ENCODE peak calls at places on chromosomes 6 and 20, in five cellular contexts. H is HCT116, J is mesenchymal stem cell, G is astrocyte of the cerebellum, E is SJSA1. C is an unnamed sample.

GRCh38 chr6:48998574-48998973 is 464.5 kb downstream of the MMUT start:
- DNase-seq in H (no peak), J (no peak), G (no peak), E (no peak), C (no peak)

GRCh38 chr20:61895016-61895415 is 170.7 kb downstream of the TAF4 start:
- DNase-seq in H (no peak), J (no peak), G (no peak), E (no peak), C (no peak)

GRCh38 chr6:35044771-35045275 is 96.3 kb downstream of the TCP11 start:
- DNase-seq in H (no peak), J (peak; percentile 34), G (no peak), E (no peak), C (no peak)

GRCh38 chr6:52976149-52976548 is 18.9 kb downstream of the GSTA4 start:
- DNase-seq in H (no peak), J (no peak), G (no peak), E (no peak), C (no peak)

GRCh38 chr6:39725632-39725997 is 407 bp upstream of the KIF6 start:
- DNase-seq in H (no peak), J (no peak), G (no peak), E (no peak), C (no peak)

GRCh38 chr20:43842126-43843020 is 72.3 kb upstream of the TOX2 start:
- DNase-seq in H (no peak), J (no peak), G (no peak), E (peak; percentile 32), C (no peak)

GRCh38 chr6:3291346-3291745 is 32.6 kb downstream of the PSMG4 start:
- DNase-seq in H (no peak), J (no peak), G (no peak), E (no peak), C (no peak)

GRCh38 chr6:21987501-21987957 is 309.3 kb downstream of the PRL start:
- DNase-seq in H (peak; percentile 58), J (peak; percentile 94), G (peak; percentile 55), E (peak; percentile 86), C (no peak)

GRCh38 chr6:129507846-129508245 is 202.1 kb downstream of the ARHGAP18 start:
- DNase-seq in H (no peak), J (no peak), G (no peak), E (no peak), C (no peak)

GRCh38 chr6:131013495-131013894 is 49.5 kb downstream of the EPB41L2 start:
- DNase-seq in H (no peak), J (peak; percentile 76), G (peak; percentile 88), E (no peak), C (peak; percentile 60)

GRCh38 chr20:62047666-62048345 is 17.9 kb downstream of the TAF4 start:
- DNase-seq in H (no peak), J (no peak), G (no peak), E (no peak), C (no peak)

GRCh38 chr6:10487668-10488327 is 33.4 kb upstream of the GCNT2 start:
- DNase-seq in H (no peak), J (no peak), G (no peak), E (no peak), C (no peak)
- H3K4me3 ChIP-seq in H (no peak overlapping the region), J (no peak overlapping the region), G (no peak overlapping the region), E (no peak overlapping the region), C (no peak overlapping the region)

GRCh38 chr20:32970973-32971300 is 33.3 kb downstream of the SUN5 start:
- DNase-seq in H (no peak), J (no peak), G (no peak), E (no peak), C (no peak)
- H3K4me3 ChIP-seq in H (no peak overlapping the region), J (no peak overlapping the region), G (no peak overlapping the region), E (no peak overlapping the region), C (no peak overlapping the region)

GRCh38 chr20:37396520-37397075 is 50.7 kb downstream of the SRC start:
- DNase-seq in H (no peak), J (no peak), G (no peak), E (no peak), C (no peak)
- H3K4me3 ChIP-seq in H (no peak overlapping the region), J (no peak overlapping the region), G (no peak overlapping the region), E (no peak overlapping the region), C (no peak overlapping the region)

GRCh38 chr6:98530732-98531131 is 303.6 kb upstream of the POU3F2 start:
- DNase-seq in H (no peak), J (no peak), G (no peak), E (no peak), C (no peak)
- H3K4me3 ChIP-seq in H (no peak overlapping the region), J (no peak overlapping the region), G (no peak overlapping the region), E (no peak overlapping the region), C (no peak overlapping the region)

GRCh38 chr6:12064125-12064524 is 52.0 kb downstream of the HIVEP1 start:
- DNase-seq in H (no peak), J (peak; percentile 36), G (no peak), E (no peak), C (no peak)
- H3K4me3 ChIP-seq in H (no peak overlapping the region), J (peak overlapping the region; percentile 35), G (no peak overlapping the region), E (no peak overlapping the region), C (no peak overlapping the region)

C was measured in SK-N-MC.